ENCODE peak calls at places on chromosomes 2 and 18, in nine cellular contexts. E is NCI-H1092; T is CD8-positive, alpha-beta T cell; D is AG09309; F is activated naive CD4-positive, alpha-beta T cell treated with anti-CD3 and anti-CD28 coated beads, Interleukin-2, amount 10 ng/mL, durations not matched to agents 7 days and 5 days; C is left lobe of liver; I is NAMALWA; O is skeletal muscle cell; X is SHP77. Y is an unnamed sample.

GRCh38 chr2:233470007-233470687 is 96.4 kb downstream of the USP40 start:
- DNase-seq in O (no peak), C (peak; percentile 47), X (no peak), D (no peak), T (no peak), E (no peak), F (peak; percentile 18), I (no peak), Y (no peak)

GRCh38 chr2:44548221-44549098 is 186.7 kb downstream of the CAMKMT start:
- DNase-seq in O (no peak), T (no peak), I (no peak), C (no peak), X (no peak), E (no peak), D (no peak), F (no peak), Y (no peak)

GRCh38 chr2:137944714-137945113 is 19.6 kb upstream of the HNMT start:
- DNase-seq in O (no peak), F (no peak), X (no peak), T (no peak), C (no peak), E (no peak), I (no peak), D (no peak), Y (no peak)

GRCh38 chr18:49487711-49488310 is 777 bp upstream of the C18orf32 start:
- DNase-seq in C (peak; percentile 33), D (no peak), E (no peak), F (no peak), O (no peak), I (peak; percentile 59), X (no peak), T (no peak), Y (no peak)

GRCh38 chr2:216700088-216700567 is 4.8 kb upstream of the IGFBP5 start:
- DNase-seq in C (no peak), T (no peak), O (no peak), F (no peak), D (no peak), X (peak; percentile 65), E (peak; percentile 82), I (no peak), Y (no peak)

GRCh38 chr2:216991563-216991962 is 131.7 kb upstream of the TNP1 start:
- DNase-seq in E (no peak), F (no peak), T (no peak), I (no peak), C (no peak), D (no peak), O (no peak), X (no peak), Y (no peak)

GRCh38 chr2:157747695-157748370 is 119.2 kb upstream of the ACVR1C start:
- DNase-seq in F (no peak), E (no peak), O (peak; percentile 84), D (peak; percentile 77), I (no peak), X (no peak), T (no peak), C (peak; percentile 62), Y (peak; percentile 76)

GRCh38 chr2:68287580-68288441 is 31.9 kb downstream of the CNRIP1 start:
- DNase-seq in X (no peak), E (no peak), I (no peak), T (no peak), D (peak; percentile 18), F (no peak), O (peak; percentile 28), C (no peak), Y (no peak)

GRCh38 chr18:9708882-9709877 is 1.1 kb downstream of the RAB31 start:
- DNase-seq in F (peak; percentile 44), T (no peak), O (no peak), X (no peak), E (no peak), I (no peak), C (no peak), D (no peak), Y (no peak)

GRCh38 chr2:96859338-96859649 is 1.5 kb upstream of the ANKRD39 start:
- DNase-seq in E (no peak), O (no peak), C (peak; percentile 59), F (no peak), I (no peak), X (no peak), D (no peak), T (no peak), Y (no peak)

GRCh38 chr18:3333721-3334386 is 71.9 kb downstream of the MYL12B start:
- DNase-seq in I (no peak), C (no peak), E (no peak), F (no peak), D (no peak), O (no peak), X (no peak), T (no peak), Y (no peak)

GRCh38 chr2:97662895-97663625 is 784 bp downstream of the ACTR1B start:
- DNase-seq in T (peak; percentile 69), I (peak; percentile 78), C (peak; percentile 86), F (peak; percentile 78), D (peak; percentile 49), X (peak; percentile 31), E (peak; percentile 26), O (peak; percentile 60), Y (peak; percentile 63)

Y was measured in AG04449.